ENCODE peak calls at places on chromosomes 6 and 20, in eight cellular contexts. M, K, V, O, Z, X, C and L are unnamed samples.

GRCh38 chr6:113089056-113089455 is 741.9 kb downstream of the RFPL4B start:
- DNase-seq in O (no peak), C (no peak), K (no peak), V (no peak), M (no peak), X (no peak), Z (no peak), L (no peak)

GRCh38 chr6:161094904-161095440 is 103.4 kb downstream of the MAP3K4 start:
- DNase-seq in X (no peak), O (no peak), V (no peak), C (no peak), M (no peak), K (no peak), Z (no peak), L (no peak)

GRCh38 chr6:90471297-90471696 is 115.6 kb downstream of the MAP3K7 start:
- DNase-seq in Z (no peak), X (no peak), K (no peak), V (no peak), O (no peak), C (no peak), M (no peak), L (no peak)

GRCh38 chr20:61734733-61735502 is 330.8 kb downstream of the TAF4 start:
- DNase-seq in Z (peak), O (no peak), K (no peak), V (no peak), M (no peak), X (no peak), C (no peak), L (no peak)

GRCh38 chr6:134822920-134823430 is 126.9 kb downstream of the ALDH8A1 start:
- DNase-seq in V (peak), M (peak), K (peak), X (peak), C (peak), Z (no peak), O (peak), L (no peak)

GRCh38 chr6:119078449-119079287 is at the start of gene FAM184A:
- DNase-seq in Z (peak), X (peak), V (no peak), M (no peak), C (peak), K (peak), O (peak), L (peak)

GRCh38 chr20:50828363-50829136 is 33.7 kb downstream of the BCAS4 start:
- DNase-seq in C (no peak), V (no peak), K (no peak), X (no peak), Z (no peak), M (no peak), O (no peak), L (no peak)

GRCh38 chr6:37516076-37516919 is 16.6 kb upstream of the CCDC167 start:
- DNase-seq in C (no peak), V (no peak), K (peak), Z (no peak), X (no peak), O (no peak), M (no peak), L (no peak)

GRCh38 chr6:36350681-36351091 is 14.0 kb upstream of the BNIP5 start:
- DNase-seq in M (no peak), O (peak), Z (no peak), C (peak), X (peak), V (no peak), K (no peak), L (peak)

GRCh38 chr20:62066983-62067433 is 1.3 kb upstream of the TAF4 start:
- DNase-seq in K (no peak), C (no peak), Z (no peak), V (no peak), M (no peak), X (peak), O (peak), L (no peak)

GRCh38 chr6:140460267-140460666 is 1085.8 kb upstream of the CITED2 start:
- DNase-seq in X (no peak), V (no peak), K (no peak), M (no peak), O (no peak), C (no peak), Z (no peak), L (no peak)

GRCh38 chr6:150176659-150177058 is 33.8 kb downstream of the PPP1R14C start:
- DNase-seq in K (no peak), C (no peak), V (no peak), M (no peak), X (no peak), O (no peak), Z (no peak), L (no peak)

GRCh38 chr6:131197716-131198115 is 62.4 kb downstream of the AKAP7 start:
- DNase-seq in O (no peak), C (no peak), K (no peak), Z (no peak), V (no peak), X (no peak), M (no peak), L (no peak)

GRCh38 chr6:117317261-117317660 is 51.9 kb downstream of the VGLL2 start:
- DNase-seq in C (peak), Z (no peak), K (no peak), X (no peak), V (no peak), O (peak), M (no peak), L (no peak)

GRCh38 chr6:149084026-149084425 is 233.5 kb upstream of the TAB2 start:
- DNase-seq in O (no peak), V (no peak), C (no peak), K (no peak), M (no peak), X (no peak), Z (no peak), L (no peak)

GRCh38 chr6:124854338-124854922 is 107.8 kb upstream of the RNF217 start:
- DNase-seq in X (no peak), K (no peak), O (peak), V (no peak), M (no peak), Z (no peak), C (no peak), L (no peak)

GRCh38 chr6:73051147-73051546 is 174.1 kb downstream of the KHDC1L start:
- DNase-seq in O (no peak), K (no peak), C (no peak), Z (no peak), M (no peak), X (no peak), V (no peak), L (no peak)

GRCh38 chr6:122365775-122366403 is 33.6 kb upstream of the HSF2 start:
- DNase-seq in O (no peak), V (no peak), X (no peak), K (no peak), C (no peak), Z (no peak), M (no peak), L (no peak)

GRCh38 chr6:43377710-43378229 is 8.3 kb upstream of the ZNF318 start:
- DNase-seq in K (no peak), Z (no peak), X (no peak), O (no peak), C (no peak), V (no peak), M (no peak), L (no peak)

DNA sequence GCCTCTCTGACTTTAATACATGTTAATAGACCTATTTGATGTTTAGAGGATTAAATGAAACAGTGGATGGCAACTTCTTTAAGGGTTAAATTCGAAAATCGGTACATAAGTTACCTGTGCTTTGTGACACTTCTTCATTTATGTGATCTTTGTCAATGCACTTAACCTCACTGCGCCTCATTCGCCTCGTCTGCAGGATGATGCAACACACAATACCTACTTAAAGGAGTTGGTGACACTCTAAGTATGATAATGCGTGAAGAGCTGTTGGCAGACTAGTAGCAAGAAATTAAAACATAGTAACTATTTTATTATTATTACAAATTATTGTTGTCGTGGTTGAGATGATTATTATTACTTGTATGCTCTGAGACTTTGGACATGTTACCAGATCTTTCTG is 92.8 kb downstream of the TSHZ2 start:
- DNase-seq in O (no peak), V (no peak), C (no peak), Z (no peak), K (no peak), M (no peak), X (no peak), L (no peak)
- TF ChIP-seq CTCF in O (no peak), V (no peak), C (no peak), Z (no peak), K (no peak), M (no peak), X (no peak), L (no peak)

GRCh38 chr6:87330961-87331360 is 1.9 kb upstream of the GJB7 start:
- DNase-seq in O (no peak), M (no peak), K (no peak), X (no peak), C (no peak), Z (no peak), V (no peak), L (no peak)

GRCh38 chr6:87334683-87335082 is 5.6 kb upstream of the GJB7 start:
- DNase-seq in V (no peak), X (no peak), M (no peak), K (no peak), Z (no peak), C (no peak), O (peak), L (no peak)

GRCh38 chr6:87336367-87336766 is 7.3 kb upstream of the GJB7 start:
- DNase-seq in V (no peak), X (no peak), M (no peak), Z (no peak), C (no peak), K (no peak), O (no peak), L (no peak)

GRCh38 chr6:87333591-87334181 is 4.6 kb upstream of the GJB7 start:
- DNase-seq in M (no peak), X (no peak), V (peak), K (no peak), C (peak), Z (no peak), O (peak), L (no peak)

DNA sequence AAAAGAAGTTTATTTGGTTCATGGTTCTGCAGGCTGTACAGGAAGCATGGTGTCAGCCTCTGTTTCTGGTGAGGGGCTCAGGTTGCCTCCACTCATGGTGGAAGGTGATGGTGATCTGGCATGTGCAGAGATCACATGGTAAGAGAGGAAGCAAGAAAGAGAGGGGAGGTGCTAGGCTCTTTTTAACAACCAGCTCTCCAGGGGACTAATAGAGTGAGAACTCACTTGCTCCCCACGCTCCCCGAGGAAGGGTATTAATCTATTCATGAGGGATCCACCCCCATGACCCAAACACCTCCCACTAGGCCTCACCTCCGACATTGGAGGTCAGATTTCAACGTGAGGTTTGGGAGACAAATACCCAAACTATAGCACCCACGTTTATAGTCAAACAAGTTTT is 4.0 kb upstream of the GJB7 start:
- DNase-seq in K (no peak), O (no peak), M (no peak), C (no peak), V (no peak), Z (no peak), X (no peak), L (no peak)
- TF ChIP-seq CTCF in K (no peak), O (no peak), M (no peak), C (no peak), V (no peak), Z (no peak), X (no peak), L (no peak)

DNA sequence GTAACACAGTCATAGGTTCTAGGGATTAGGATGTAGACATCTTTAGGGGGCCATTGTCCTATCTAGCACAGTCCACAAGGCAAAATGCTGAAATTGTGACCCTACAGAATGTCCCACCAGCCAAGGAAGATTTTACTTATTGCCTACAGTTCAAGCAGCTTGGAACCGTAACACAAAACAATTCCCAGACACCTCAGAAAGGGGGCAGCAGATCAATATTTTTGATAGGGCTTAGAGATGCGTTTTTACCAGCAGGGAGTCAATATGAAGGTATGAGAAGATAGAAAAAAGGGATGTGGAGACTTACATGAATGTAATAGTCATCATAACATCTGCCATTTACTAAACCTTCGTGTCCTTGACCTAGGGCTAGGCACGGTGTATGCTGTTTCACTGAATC is 81.0 kb downstream of the TMEM170B start:
- DNase-seq in V (no peak), K (no peak), C (peak), O (no peak), M (no peak), X (no peak), Z (no peak), L (no peak)
- TF ChIP-seq CTCF in V (peak), K (peak), C (peak), O (peak), M (no peak), X (no peak), Z (no peak), L (no peak)

DNA sequence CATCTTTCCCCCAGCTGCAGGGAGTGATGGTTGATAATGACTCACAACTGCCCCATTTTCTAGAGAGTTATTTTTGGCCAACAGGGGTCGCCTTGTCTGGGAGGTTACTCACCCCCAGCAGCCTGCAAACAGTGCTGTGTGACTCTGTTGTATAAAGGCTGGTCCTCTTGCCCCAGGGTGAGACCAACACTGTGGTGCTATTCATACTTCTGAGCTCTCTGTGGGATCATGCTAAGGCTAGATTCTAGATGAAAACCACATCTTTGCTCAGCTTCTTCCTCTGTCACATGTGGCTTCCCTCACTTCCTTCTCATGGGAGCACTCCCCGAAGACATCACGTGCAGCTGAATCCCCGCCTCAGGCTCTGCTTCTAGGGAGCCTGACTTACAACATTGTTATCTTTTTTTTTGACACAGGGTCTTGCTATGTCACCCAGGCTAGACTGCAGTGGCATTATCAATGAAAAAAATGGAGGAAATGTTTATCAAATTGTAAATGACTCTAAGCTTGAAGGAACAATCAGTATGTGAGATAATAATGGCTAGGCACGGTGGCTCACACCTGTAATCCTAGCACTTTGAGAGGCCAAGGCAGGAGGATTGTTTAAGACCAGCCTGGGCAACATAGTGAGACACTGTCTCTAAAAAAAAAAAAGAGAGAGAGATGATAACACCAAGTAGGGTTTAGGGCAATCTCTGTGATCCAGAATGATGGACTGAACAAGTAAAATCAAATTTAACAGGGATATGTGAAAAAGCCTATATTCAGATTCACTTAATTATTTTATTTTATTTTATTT is 55.7 kb upstream of the SLC23A2 start:
- DNase-seq in K (peak), C (peak), O (peak), V (peak), M (peak), X (no peak), Z (no peak), L (no peak)
- TF ChIP-seq CTCF in K (peak), C (peak), O (peak), V (peak), M (no peak), X (no peak), Z (no peak), L (no peak)

GRCh38 chr6:158559895-158560786 is at the start of gene TMEM181:
- DNase-seq in C (peak), V (no peak), O (peak), M (peak), K (peak), Z (peak), X (peak), L (peak)
- TF ChIP-seq CTCF in C (no peak), V (no peak), O (no peak), M (no peak), K (no peak), Z (no peak), X (no peak), L (no peak)

GRCh38 chr6:41356838-41357237 is 21.4 kb downstream of the NCR2 start:
- DNase-seq in O (no peak), Z (no peak), X (no peak), K (no peak), V (no peak), M (no peak), C (no peak), L (no peak)
- TF ChIP-seq CTCF in O (no peak), Z (no peak), X (no peak), K (no peak), V (no peak), M (no peak), C (no peak), L (no peak)